ENCODE peak calls at places on chromosomes 3 and 15, in four cellular contexts. J is left ventricle myocardium superior; Y is stimulated activated CD8-positive, alpha-beta memory T cell treated with anti-CD3 and anti-CD28 coated beads, Interleukin-4, amount 100 ng/mL, for 24 hours; A is GM12865. X is an unnamed sample.

GRCh38 chr15:52306270-52306669 is 10.7 kb upstream of the MYO5C start:
- DNase-seq in J (no peak), A (no peak), Y (no peak), X (peak; percentile 24)

GRCh38 chr3:160641675-160642330 is 35.2 kb upstream of the ARL14 start:
- DNase-seq in Y (no peak), A (no peak), J (no peak), X (peak; percentile 5)

GRCh38 chr15:76932090-76932966 is 779 bp downstream of the RCN2 start:
- DNase-seq in Y (peak; percentile 9), A (peak; percentile 12), J (no peak), X (no peak)

GRCh38 chr15:66897381-66897780 is 168.0 kb upstream of the SMAD3 start:
- DNase-seq in Y (no peak), A (no peak), J (no peak), X (no peak)

GRCh38 chr3:142863010-142863787 is 25.7 kb downstream of the PCOLCE2 start:
- DNase-seq in A (no peak), J (no peak), Y (no peak), X (peak; percentile 74)

GRCh38 chr3:183213415-183213814 is 39.6 kb upstream of the B3GNT5 start:
- DNase-seq in Y (no peak), J (no peak), A (no peak), X (no peak)

GRCh38 chr3:15345608-15346137 is 13.3 kb upstream of the SH3BP5 start:
- DNase-seq in Y (no peak), J (no peak), A (peak; percentile 81), X (no peak)

GRCh38 chr3:161510510-161511260 is 14.1 kb downstream of the OTOL1 start:
- DNase-seq in J (no peak), Y (no peak), A (no peak), X (no peak)

GRCh38 chr3:171874251-171874679 is 31.1 kb downstream of the TMEM212 start:
- DNase-seq in A (no peak), Y (no peak), J (no peak), X (peak; percentile 98)

GRCh38 chr15:101813803-101814534 is 2.0 kb downstream of the OR4F15 start:
- DNase-seq in Y (no peak), A (no peak), J (no peak), X (peak; percentile 85)

GRCh38 chr15:24756101-24756500 is 80.5 kb downstream of the NPAP1 start:
- DNase-seq in A (no peak), Y (no peak), J (no peak), X (no peak)

GRCh38 chr3:176172430-176172954 is 1024.8 kb downstream of the TBL1XR1 start:
- DNase-seq in A (no peak), J (no peak), Y (no peak), X (no peak)

GRCh38 chr3:116835658-116836057 is 126.1 kb downstream of the TUSC7 start:
- DNase-seq in J (no peak), A (no peak), Y (no peak), X (no peak)

GRCh38 chr3:142272200-142272891 is 47.0 kb upstream of the GK5 start:
- DNase-seq in Y (no peak), J (no peak), A (no peak), X (peak; percentile 16)

GRCh38 chr15:52642386-52643361 is 36.5 kb downstream of the ATOSA start:
- DNase-seq in J (no peak), Y (no peak), A (no peak), X (peak; percentile 81)

GRCh38 chr3:23202203-23202920 is 765 bp upstream of the UBE2E2 start:
- DNase-seq in Y (peak; percentile 6), J (no peak), A (peak; percentile 57), X (peak; percentile 32)

GRCh38 chr3:129277829-129278271 is 820 bp upstream of the HMCES start:
- DNase-seq in J (no peak), Y (no peak), A (no peak), X (no peak)

GRCh38 chr3:153096611-153097200 is 65.3 kb upstream of the RAP2B start:
- DNase-seq in A (no peak), J (no peak), Y (no peak), X (no peak)

GRCh38 chr3:24100694-24101402 is 155.8 kb downstream of the NR1D2 start:
- DNase-seq in J (no peak), Y (no peak), A (no peak), X (peak; percentile 34)

GRCh38 chr3:55483196-55484095 is 3.7 kb downstream of the WNT5A start:
- DNase-seq in J (no peak), Y (no peak), A (no peak), X (no peak)

GRCh38 chr15:74228723-74229081 is 7.4 kb upstream of the CCDC33 start:
- DNase-seq in A (no peak), J (no peak), Y (no peak), X (no peak)